ENCODE peak calls at places on chromosomes 2 and 18, in seven cellular contexts. W is HCT116, P is H1, M is HepG2, U is K562, N is GM12878, R is SK-N-SH. H is an unnamed sample.

GRCh38 chr2:225932741-225933413 is 533.4 kb downstream of the NYAP2 start:
- DNase-seq in W (no peak), P (no peak), M (no peak), U (no peak), N (no peak), R (no peak), H (no peak)

GRCh38 chr2:195721042-195721441 is 64.0 kb downstream of the SLC39A10 start:
- DNase-seq in W (peak), P (no peak), M (no peak), U (no peak), N (no peak), R (no peak), H (no peak)

GRCh38 chr2:240991378-240992263 is 6.8 kb upstream of the SNED1 start:
- DNase-seq in W (peak), P (peak), M (peak), U (no peak), N (no peak), R (no peak), H (peak)

GRCh38 chr2:54553075-54553474 is 96.9 kb downstream of the SPTBN1 start:
- DNase-seq in W (no peak), P (no peak), M (no peak), U (no peak), N (no peak), R (no peak), H (no peak)

GRCh38 chr2:68466361-68466777 is 725 bp downstream of the FBXO48 start:
- DNase-seq in W (no peak), P (no peak), M (peak), U (peak), N (no peak), R (no peak), H (peak)

GRCh38 chr18:55264108-55264507 is 304.8 kb upstream of the CCDC68 start:
- DNase-seq in W (no peak), P (no peak), M (no peak), U (no peak), N (no peak), R (no peak), H (no peak)

GRCh38 chr2:76870581-76870980 is 651.6 kb downstream of the LRRTM4 start:
- DNase-seq in W (no peak), P (no peak), M (no peak), U (no peak), N (no peak), R (no peak), H (no peak)

GRCh38 chr2:191366199-191366598 is 121.0 kb downstream of the MYO1B start:
- DNase-seq in W (no peak), P (no peak), M (no peak), U (no peak), N (no peak), R (no peak), H (no peak)

GRCh38 chr2:24076849-24077534 is 866 bp upstream of the SF3B6 start:
- DNase-seq in W (no peak), P (no peak), M (no peak), U (no peak), N (no peak), R (peak), H (peak)

GRCh38 chr18:63207825-63208224 is 111.7 kb downstream of the BCL2 start:
- DNase-seq in W (no peak), P (no peak), M (no peak), U (no peak), N (no peak), R (no peak), H (no peak)

GRCh38 chr2:95344656-95345055 is 47.5 kb downstream of the KCNIP3 start:
- DNase-seq in W (no peak), P (no peak), M (no peak), U (no peak), N (no peak), R (no peak), H (no peak)

GRCh38 chr18:11040823-11041712 is 108.3 kb downstream of the PIEZO2 start:
- DNase-seq in W (peak), P (peak), M (peak), U (peak), N (no peak), R (peak), H (peak)

GRCh38 chr18:7467708-7468466 is 99.2 kb upstream of the PTPRM start:
- DNase-seq in W (no peak), P (no peak), M (peak), U (peak), N (no peak), R (no peak), H (peak)

GRCh38 chr18:27608742-27609141 is 423.6 kb upstream of the CHST9 start:
- DNase-seq in W (no peak), P (no peak), M (no peak), U (no peak), N (no peak), R (no peak), H (peak)

GRCh38 chr2:75562513-75562864 is 1.8 kb upstream of the EVA1A start:
- DNase-seq in W (no peak), P (no peak), M (peak), U (no peak), N (no peak), R (no peak), H (no peak)

GRCh38 chr2:153287109-153287801 is 191.3 kb downstream of the RPRM start:
- DNase-seq in W (peak), P (peak), M (peak), U (no peak), N (no peak), R (peak), H (no peak)

GRCh38 chr18:28114472-28114871 is 62.5 kb downstream of the CDH2 start:
- DNase-seq in W (no peak), P (no peak), M (no peak), U (no peak), N (no peak), R (no peak), H (no peak)

GRCh38 chr18:36129300-36130038 is at the start of the genes ELP2 and SLC39A6:
- DNase-seq in W (peak), P (peak), M (peak), U (peak), N (peak), R (peak), H (peak)

GRCh38 chr2:105822186-105822585 is 77.5 kb downstream of the NCK2 start:
- DNase-seq in W (no peak), P (no peak), M (peak), U (no peak), N (no peak), R (no peak), H (no peak)

GRCh38 chr2:191728710-191729597 is 51.0 kb downstream of the NABP1 start:
- DNase-seq in W (no peak), P (no peak), M (no peak), U (peak), N (no peak), R (no peak), H (no peak)

GRCh38 chr2:165007162-165007744 is 51.9 kb upstream of the SLC38A11 start:
- DNase-seq in W (no peak), P (no peak), M (no peak), U (no peak), N (no peak), R (no peak), H (no peak)

GRCh38 chr2:182672471-182673165 is 43.4 kb upstream of the DNAJC10 start:
- DNase-seq in W (peak), P (no peak), M (no peak), U (no peak), N (no peak), R (no peak), H (no peak)

GRCh38 chr2:98445708-98446577 is 1.3 kb downstream of the INPP4A start:
- DNase-seq in W (no peak), P (no peak), M (no peak), U (peak), N (no peak), R (peak), H (no peak)

GRCh38 chr18:74587446-74587845 is 10.2 kb upstream of the ZNF407 start:
- DNase-seq in W (no peak), P (no peak), M (no peak), U (no peak), N (no peak), R (no peak), H (no peak)

GRCh38 chr2:166417669-166418068 is 41.9 kb upstream of the SCN9A start:
- DNase-seq in W (peak), P (no peak), M (peak), U (no peak), N (no peak), R (no peak), H (peak)

GRCh38 chr2:32423536-32423935 is 66.7 kb downstream of the BIRC6 start:
- DNase-seq in W (no peak), P (no peak), M (no peak), U (no peak), N (no peak), R (no peak), H (no peak)

GRCh38 chr2:71683666-71684065 is 230.3 kb downstream of the DYSF start:
- DNase-seq in W (no peak), P (no peak), M (no peak), U (no peak), N (no peak), R (no peak), H (no peak)

GRCh38 chr2:220469201-220469600 is 841.8 kb downstream of the SLC4A3 start:
- DNase-seq in W (no peak), P (no peak), M (no peak), U (no peak), N (no peak), R (no peak), H (no peak)

GRCh38 chr2:85695691-85696668 is 1.8 kb downstream of the GNLY start:
- DNase-seq in W (no peak), P (no peak), M (no peak), U (no peak), N (no peak), R (no peak), H (no peak)

GRCh38 chr2:184178229-184178628 is 420.1 kb upstream of the ZNF804A start:
- DNase-seq in W (no peak), P (no peak), M (no peak), U (no peak), N (no peak), R (no peak), H (no peak)
- TF ChIP-seq JUND in W (no peak), P (no peak), M (no peak), U (no peak), N (no peak), R (no peak), H (no peak)

DNA sequence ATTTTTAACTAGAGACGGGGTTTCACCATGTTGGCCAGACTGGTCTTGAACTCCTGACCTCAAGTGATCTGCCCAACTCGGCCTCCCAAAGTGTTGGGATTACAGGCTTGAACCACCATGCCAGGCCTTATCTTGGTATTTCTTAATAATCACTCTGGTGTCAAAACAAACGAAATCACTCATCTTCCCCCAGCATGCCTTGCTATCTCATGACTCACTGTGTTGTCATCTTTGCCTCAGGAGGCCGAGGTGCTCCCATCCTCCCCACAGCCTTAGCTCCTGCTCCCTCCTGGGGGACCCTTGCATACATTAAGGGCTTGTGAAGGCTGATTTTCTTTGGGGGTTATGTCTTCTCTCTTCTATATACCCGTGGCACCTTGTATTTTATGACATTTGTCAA is 250.1 kb upstream of the DPP10 start:
- DNase-seq in W (no peak), P (no peak), M (no peak), U (no peak), N (no peak), R (no peak), H (no peak)
- TF ChIP-seq JUND in W (no peak), P (no peak), M (no peak), U (peak), N (no peak), R (no peak), H (no peak)

GRCh38 chr2:7707723-7708122 is 790.5 kb downstream of the RNF144A start:
- DNase-seq in W (no peak), P (no peak), M (no peak), U (no peak), N (no peak), R (no peak), H (no peak)
- TF ChIP-seq JUND in W (no peak), P (no peak), M (no peak), U (no peak), N (no peak), R (peak), H (no peak)

GRCh38 chr2:122205637-122206036 is 450.2 kb downstream of the TSN start:
- DNase-seq in W (no peak), P (no peak), M (no peak), U (no peak), N (no peak), R (no peak), H (no peak)

GRCh38 chr2:122210898-122211605 is 455.6 kb downstream of the TSN start:
- DNase-seq in W (no peak), P (no peak), M (no peak), U (no peak), N (no peak), R (no peak), H (no peak)

GRCh38 chr2:122209377-122209776 is 453.9 kb downstream of the TSN start:
- DNase-seq in W (no peak), P (no peak), M (no peak), U (no peak), N (no peak), R (no peak), H (no peak)

GRCh38 chr2:122203523-122203922 is 448.1 kb downstream of the TSN start:
- DNase-seq in W (no peak), P (no peak), M (no peak), U (no peak), N (no peak), R (no peak), H (no peak)

DNA sequence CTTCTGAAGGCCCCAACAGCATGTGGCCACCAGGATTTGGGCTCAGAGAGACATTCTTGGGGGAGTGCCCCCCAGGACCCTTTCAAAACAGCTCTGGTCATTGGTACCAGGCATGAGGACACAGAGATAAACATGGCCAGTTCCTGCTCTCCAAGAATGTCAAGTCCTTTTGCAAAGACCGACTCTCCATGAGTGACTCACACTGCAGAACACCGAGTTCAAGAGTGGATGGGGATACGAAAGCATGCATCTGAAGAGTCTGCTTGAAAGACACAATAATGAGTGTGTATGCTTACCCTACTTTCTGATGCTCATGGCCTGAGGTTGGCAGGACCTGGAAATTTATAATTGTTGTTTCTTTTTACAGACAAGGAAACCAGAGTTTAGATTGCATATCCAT is 450.6 kb downstream of the TSN start:
- DNase-seq in W (no peak), P (no peak), M (no peak), U (no peak), N (no peak), R (no peak), H (no peak)
- TF ChIP-seq JUND in W (no peak), P (no peak), M (no peak), U (no peak), N (no peak), R (no peak), H (no peak)

GRCh38 chr2:36783276-36783675 is 86.8 kb downstream of the VIT start:
- DNase-seq in W (no peak), P (no peak), M (no peak), U (no peak), N (no peak), R (no peak), H (no peak)

GRCh38 chr2:36780231-36780808 is 83.8 kb downstream of the VIT start:
- DNase-seq in W (peak), P (no peak), M (peak), U (peak), N (peak), R (peak), H (peak)

GRCh38 chr2:36781907-36782635 is 85.6 kb downstream of the VIT start:
- DNase-seq in W (no peak), P (no peak), M (no peak), U (no peak), N (no peak), R (no peak), H (no peak)

GRCh38 chr2:36789181-36789804 is 92.8 kb downstream of the VIT start:
- DNase-seq in W (no peak), P (no peak), M (no peak), U (no peak), N (no peak), R (no peak), H (no peak)

GRCh38 chr2:36785179-36785795 is 88.8 kb downstream of the VIT start:
- DNase-seq in W (peak), P (peak), M (peak), U (peak), N (no peak), R (peak), H (peak)
- TF ChIP-seq JUND in W (no peak), P (no peak), M (no peak), U (no peak), N (no peak), R (no peak), H (no peak)

GRCh38 chr2:221488134-221488807 is 83.8 kb downstream of the EPHA4 start:
- DNase-seq in W (no peak), P (no peak), M (no peak), U (no peak), N (no peak), R (no peak), H (no peak)
- TF ChIP-seq JUND in W (no peak), P (no peak), M (no peak), U (no peak), N (no peak), R (no peak), H (no peak)

GRCh38 chr2:12498703-12499102 is 218.0 kb upstream of the TRIB2 start:
- DNase-seq in W (no peak), P (no peak), M (no peak), U (no peak), N (no peak), R (no peak), H (no peak)
- TF ChIP-seq JUND in W (no peak), P (no peak), M (no peak), U (peak), N (no peak), R (peak), H (no peak)

GRCh38 chr2:215866594-215866993 is 146.8 kb downstream of the MREG start:
- DNase-seq in W (no peak), P (no peak), M (no peak), U (no peak), N (no peak), R (no peak), H (no peak)

GRCh38 chr2:215870088-215870490 is 143.3 kb downstream of the MREG start:
- DNase-seq in W (peak), P (no peak), M (no peak), U (no peak), N (no peak), R (no peak), H (no peak)

GRCh38 chr2:215868886-215869285 is 144.5 kb downstream of the MREG start:
- DNase-seq in W (no peak), P (no peak), M (no peak), U (no peak), N (no peak), R (no peak), H (no peak)

GRCh38 chr2:215874418-215874817 is 138.9 kb downstream of the MREG start:
- DNase-seq in W (no peak), P (no peak), M (no peak), U (no peak), N (no peak), R (no peak), H (no peak)

DNA sequence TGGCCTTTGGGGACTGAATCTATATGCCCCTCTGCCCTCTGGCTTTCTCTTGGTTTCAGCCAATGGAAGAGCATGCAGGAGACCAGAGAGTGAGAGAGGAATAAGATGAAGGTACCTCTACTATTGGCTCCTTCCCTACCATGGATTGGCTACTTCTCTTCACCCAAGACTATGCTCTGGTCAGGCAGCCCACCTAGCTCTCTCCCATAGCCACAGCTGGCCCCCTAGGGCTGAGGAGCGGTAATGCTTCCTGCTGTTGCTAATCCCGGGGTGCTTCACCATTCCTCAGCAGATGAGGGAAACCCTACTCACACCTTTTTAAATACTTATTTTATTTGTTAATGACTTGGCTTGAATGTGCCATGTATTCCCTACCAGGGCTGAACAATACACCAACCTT is 142.4 kb downstream of the MREG start:
- DNase-seq in W (peak), P (peak), M (peak), U (peak), N (no peak), R (peak), H (no peak)
- TF ChIP-seq JUND in W (no peak), P (no peak), M (no peak), U (no peak), N (no peak), R (no peak), H (no peak)